ENCODE peak calls at places on chromosomes 12 and 14, in five cellular contexts. W is GM12865, M is pancreas, D is Panc1, S is endodermal cell. L is an unnamed sample.

GRCh38 chr12:122969657-122970056 is 3.4 kb upstream of the ABCB9 start:
- DNase-seq in S (no peak), W (no peak), M (no peak), D (no peak), L (no peak)

GRCh38 chr12:50241178-50241577 is 42.1 kb downstream of the LIMA1 start:
- DNase-seq in S (no peak), W (no peak), M (no peak), D (no peak), L (no peak)

GRCh38 chr12:49043856-49044258 is 16.7 kb downstream of the KMT2D start:
- DNase-seq in W (peak), M (no peak), D (no peak), S (peak), L (peak)

GRCh38 chr14:32594766-32595165 is 265.7 kb downstream of the AKAP6 start:
- DNase-seq in S (no peak), W (no peak), D (no peak), M (no peak), L (peak)

GRCh38 chr14:44586910-44587309 is 79.8 kb upstream of the FSCB start:
- DNase-seq in M (no peak), D (no peak), W (no peak), S (no peak), L (no peak)

GRCh38 chr12:131397493-131398181 is 313.3 kb upstream of the SFSWAP start:
- DNase-seq in D (no peak), W (no peak), S (peak), M (no peak), L (no peak)

GRCh38 chr14:54348001-54348611 is 48.7 kb upstream of the CDKN3 start:
- DNase-seq in S (no peak), M (no peak), D (peak), W (peak), L (peak)

GRCh38 chr12:127650626-127651025 is 616.3 kb upstream of the TMEM132C start:
- DNase-seq in S (no peak), M (no peak), D (no peak), W (no peak), L (no peak)

GRCh38 chr12:124472690-124473279 is 94.6 kb downstream of the NCOR2 start:
- DNase-seq in W (no peak), M (peak), S (no peak), D (no peak), L (no peak)

GRCh38 chr14:81246561-81247270 is 26.0 kb upstream of the GTF2A1 start:
- DNase-seq in D (no peak), W (no peak), M (no peak), S (no peak), L (no peak)

GRCh38 chr12:46445093-46445492 is 72.5 kb upstream of the SLC38A2 start:
- DNase-seq in M (no peak), S (no peak), W (no peak), D (no peak), L (peak)

GRCh38 chr12:123094349-123095073 is 56.4 kb downstream of the PITPNM2 start:
- DNase-seq in S (no peak), M (no peak), W (no peak), D (peak), L (peak)

GRCh38 chr14:93086441-93087055 is 29.2 kb downstream of the ITPK1 start:
- DNase-seq in S (no peak), W (peak), D (no peak), M (no peak), L (no peak)

GRCh38 chr14:31261859-31262739 is 54.5 kb upstream of the HECTD1 start:
- DNase-seq in S (no peak), D (no peak), M (no peak), W (peak), L (peak)

GRCh38 chr12:89344043-89344861 is 8.0 kb downstream of the DUSP6 start:
- DNase-seq in M (no peak), W (no peak), S (no peak), D (no peak), L (no peak)

GRCh38 chr12:7433276-7433822 is 10.6 kb downstream of the CD163L1 start:
- DNase-seq in W (no peak), M (no peak), D (no peak), S (no peak), L (peak)

GRCh38 chr12:10584415-10584814 is 29.0 kb downstream of the MAGOHB start:
- DNase-seq in D (no peak), M (no peak), S (no peak), W (no peak), L (peak)

GRCh38 chr12:80135624-80136023 is 36.3 kb downstream of the OTOGL start:
- DNase-seq in M (no peak), W (no peak), S (no peak), D (no peak), L (no peak)

GRCh38 chr14:61661471-61661988 is 33.8 kb upstream of the HIF1A start:
- DNase-seq in S (no peak), D (no peak), M (no peak), W (peak), L (peak)

GRCh38 chr12:19872745-19873144 is 433.5 kb downstream of the AEBP2 start:
- DNase-seq in D (no peak), M (no peak), S (no peak), W (no peak), L (no peak)

GRCh38 chr14:21109377-21110260 is 8.8 kb downstream of the TMEM253 start:
- DNase-seq in D (no peak), S (no peak), M (no peak), W (peak), L (no peak)

GRCh38 chr14:103627073-103628025 is 1.7 kb upstream of the KLC1 start:
- DNase-seq in S (no peak), D (no peak), W (no peak), M (no peak), L (no peak)

GRCh38 chr12:54007538-54008259 is 1.1 kb upstream of the HOXC8 start:
- DNase-seq in S (no peak), W (no peak), D (no peak), M (no peak), L (no peak)

GRCh38 chr14:76937181-76938091 is 91.1 kb downstream of the IRF2BPL start:
- DNase-seq in D (no peak), M (no peak), W (no peak), S (peak), L (peak)

GRCh38 chr12:121467638-121468403 is 67.9 kb downstream of the RNF34 start:
- DNase-seq in D (no peak), S (peak), M (peak), W (no peak), L (no peak)

GRCh38 chr12:53012928-53013327 is 6.7 kb downstream of the EIF4B start:
- DNase-seq in D (no peak), M (no peak), S (no peak), W (no peak), L (no peak)

GRCh38 chr12:3655331-3655900 is 97.5 kb downstream of the CRACR2A start:
- DNase-seq in M (no peak), S (peak), D (no peak), W (peak), L (peak)

GRCh38 chr14:20460458-20461229 is 590 bp downstream of the PIP4P1 start:
- DNase-seq in W (peak), S (peak), D (no peak), M (peak), L (no peak)

GRCh38 chr12:92908108-92908507 is 21.0 kb downstream of the EEA1 start:
- DNase-seq in S (no peak), D (no peak), M (no peak), W (no peak), L (no peak)

GRCh38 chr14:28761438-28762289 is 4.9 kb upstream of the FOXG1 start:
- DNase-seq in M (no peak), S (peak), W (no peak), D (no peak), L (no peak)

GRCh38 chr14:69532561-69533335 is 41.9 kb downstream of the CCDC177 start:
- DNase-seq in S (no peak), W (no peak), D (no peak), M (no peak), L (no peak)

GRCh38 chr12:32644455-32644854 is 34.6 kb upstream of the DNM1L start:
- DNase-seq in S (no peak), W (no peak), M (no peak), D (no peak), L (no peak)

GRCh38 chr14:98946995-98947394 is 325.0 kb downstream of the BCL11B start:
- DNase-seq in W (no peak), S (peak), M (no peak), D (no peak), L (no peak)
- TF ChIP-seq CTCF in W (no peak), S (no peak), M (no peak), D (no peak), L (no peak)

GRCh38 chr12:75509621-75510020 is 1.8 kb downstream of the KRR1 start:
- DNase-seq in S (no peak), M (no peak), W (no peak), D (no peak), L (no peak)
- H3K4me3 ChIP-seq in S (peak), M (no peak), W (peak), D (peak), L (no peak)

GRCh38 chr12:105100998-105101397 is 6.5 kb upstream of the WASHC4 start:
- DNase-seq in S (no peak), M (no peak), W (no peak), D (no peak), L (peak)
- TF ChIP-seq CTCF in S (no peak), M (no peak), W (no peak), D (peak), L (no peak)

DNA sequence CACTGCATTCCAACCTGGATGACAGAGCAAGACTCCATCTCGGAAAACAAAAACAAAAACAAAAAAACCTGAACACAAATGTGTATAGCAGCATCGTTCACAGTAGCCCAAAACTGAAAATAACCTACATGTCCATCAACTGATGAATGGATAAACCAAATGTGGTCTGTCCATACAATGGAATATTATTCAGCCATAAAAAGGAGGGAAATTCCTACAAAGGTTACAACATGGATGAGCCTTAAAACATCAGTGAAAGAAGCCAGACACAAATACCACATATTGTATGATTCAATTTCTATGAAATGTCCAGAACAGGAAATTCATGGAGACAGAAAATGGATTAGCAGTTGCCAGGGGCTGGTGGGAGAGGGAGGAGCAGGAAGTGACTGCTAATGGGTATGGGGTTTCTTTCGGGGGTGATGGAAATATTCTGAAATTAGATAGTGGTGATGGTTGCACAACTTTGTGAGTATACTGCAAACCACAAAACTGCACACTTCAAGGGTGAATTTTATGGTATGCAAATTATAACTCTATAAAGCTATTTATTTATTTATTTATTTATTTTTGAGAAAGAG is 4.0 kb downstream of the MYL2 start:
- DNase-seq in W (no peak), D (no peak), S (no peak), M (no peak), L (peak)
- H3K4me3 ChIP-seq in W (no peak), D (no peak), S (no peak), M (no peak), L (no peak)

DNA sequence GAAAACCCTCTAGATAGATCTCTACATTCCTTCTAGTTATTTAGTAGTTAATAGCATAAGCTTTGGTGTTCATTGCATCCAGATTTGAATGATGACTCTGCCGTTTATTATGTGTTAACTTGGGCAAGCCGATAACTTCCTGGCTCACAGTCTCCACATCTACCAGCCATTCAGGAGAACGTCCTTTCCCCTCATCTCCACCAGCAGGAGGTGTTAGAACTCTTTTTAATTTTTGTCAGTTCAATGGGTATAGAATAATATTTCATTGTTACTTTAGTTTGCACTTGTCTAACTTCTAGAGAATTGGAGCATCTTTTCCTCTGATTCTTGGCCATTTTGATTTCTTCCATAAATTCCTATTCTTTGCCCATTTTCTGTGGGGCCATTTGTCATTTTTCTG is 30.0 kb upstream of the WSCD2 start:
- DNase-seq in D (no peak), S (no peak), M (no peak), W (peak), L (no peak)
- TF ChIP-seq CTCF in D (peak), S (peak), M (no peak), W (peak), L (no peak)

DNA sequence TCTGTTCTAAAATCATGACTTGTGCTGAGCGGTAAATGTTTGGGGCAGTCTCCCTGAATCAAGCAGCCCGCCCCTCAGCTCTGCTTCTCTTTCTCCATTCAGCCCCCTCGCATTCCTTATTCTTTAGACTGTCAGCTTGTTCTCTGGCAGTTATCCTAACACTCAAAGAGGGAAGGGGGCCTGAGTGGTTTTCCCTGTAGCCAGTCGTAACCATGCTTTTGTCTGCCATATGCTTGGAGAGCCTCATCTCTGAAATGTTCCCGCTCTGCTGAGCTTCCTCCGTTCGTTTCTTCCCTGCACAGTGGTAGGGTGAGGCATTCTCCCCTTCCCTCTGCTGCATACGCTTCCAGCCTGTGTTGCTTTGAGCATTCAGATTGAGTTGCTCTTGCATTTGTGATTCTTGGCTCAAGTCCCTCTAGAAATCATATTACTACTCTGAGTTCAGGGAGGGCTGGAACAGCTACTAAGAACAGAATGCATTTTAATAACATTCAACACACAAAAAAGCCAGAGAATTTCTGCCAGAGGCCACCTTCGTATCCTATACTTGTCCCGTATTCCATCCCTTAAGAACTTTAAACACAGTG is 119.7 kb downstream of the FBXL14 start:
- DNase-seq in D (peak), M (no peak), W (no peak), S (peak), L (peak)
- H3K4me3 ChIP-seq in D (no peak), M (no peak), W (no peak), S (no peak), L (peak)